ENCODE peak calls at places on chromosome 19, in eight cellular contexts. X is right lobe of liver, T is AG09319, U is GM23338, M is GM13977, Z is Peyer's patch, W is psoas muscle, S is BE2C. C is an unnamed sample.

GRCh38 chr19:20318616-20319015 is 151.6 kb downstream of the ZNF486 start:
- DNase-seq in X (no peak), T (no peak), U (no peak), M (no peak), Z (no peak), W (no peak), S (no peak), C (no peak)

GRCh38 chr19:48400018-48400742 is 6.7 kb downstream of the GRIN2D start:
- DNase-seq in X (no peak), T (no peak), U (peak), M (peak), Z (peak), W (peak), S (peak), C (peak)

GRCh38 chr19:43748685-43749084 is 6.1 kb downstream of the SMG9 start:
- DNase-seq in X (no peak), T (no peak), U (no peak), M (no peak), Z (no peak), W (no peak), S (no peak), C (no peak)

GRCh38 chr19:4916292-4917082 is 7.2 kb downstream of the UHRF1 start:
- DNase-seq in X (no peak), T (no peak), U (no peak), M (peak), Z (peak), W (no peak), S (no peak), C (no peak)

GRCh38 chr19:7534531-7534980 is 961 bp upstream of the PNPLA6 start:
- DNase-seq in X (peak), T (peak), U (peak), M (peak), Z (peak), W (peak), S (peak), C (peak)

GRCh38 chr19:30227661-30228112 is 144.5 kb upstream of the ZNF536 start:
- DNase-seq in X (peak), T (no peak), U (peak), M (peak), Z (peak), W (peak), S (peak), C (peak)

GRCh38 chr19:23718802-23719201 is 31.8 kb upstream of the ZNF675 start:
- DNase-seq in X (no peak), T (no peak), U (peak), M (no peak), Z (no peak), W (no peak), S (no peak), C (no peak)

GRCh38 chr19:4088975-4089374 is 22.3 kb upstream of the ZBTB7A start:
- DNase-seq in X (no peak), T (no peak), U (no peak), M (peak), Z (peak), W (no peak), S (no peak), C (no peak)

GRCh38 chr19:1363599-1363998 is 20.1 kb upstream of the NDUFS7 start:
- DNase-seq in X (no peak), T (no peak), U (no peak), M (peak), Z (peak), W (no peak), S (no peak), C (no peak)

GRCh38 chr19:45469835-45470146 is 2.0 kb downstream of the FOSB start:
- DNase-seq in X (no peak), T (no peak), U (peak), M (peak), Z (peak), W (no peak), S (peak), C (no peak)

GRCh38 chr19:4624733-4625362 is 14.5 kb upstream of the TNFAIP8L1 start:
- DNase-seq in X (no peak), T (no peak), U (peak), M (no peak), Z (no peak), W (no peak), S (peak), C (no peak)

GRCh38 chr19:4896372-4896771 is 6.3 kb downstream of the ARRDC5 start:
- DNase-seq in X (no peak), T (no peak), U (no peak), M (no peak), Z (no peak), W (peak), S (no peak), C (no peak)

GRCh38 chr19:48329167-48329891 is 4.0 kb downstream of the EMP3 start:
- DNase-seq in X (no peak), T (no peak), U (peak), M (no peak), Z (peak), W (no peak), S (no peak), C (no peak)

GRCh38 chr19:44857837-44858236 is 11.7 kb downstream of the NECTIN2 start:
- DNase-seq in X (peak), T (no peak), U (no peak), M (no peak), Z (no peak), W (no peak), S (no peak), C (no peak)

GRCh38 chr19:17687141-17687856 is 855 bp downstream of the UNC13A start:
- DNase-seq in X (no peak), T (no peak), U (peak), M (no peak), Z (no peak), W (no peak), S (no peak), C (no peak)

GRCh38 chr19:2602391-2603181 is 99.9 kb downstream of the GNG7 start:
- DNase-seq in X (peak), T (peak), U (peak), M (no peak), Z (peak), W (peak), S (peak), C (no peak)
- TF ChIP-seq CTCF in X (no peak), T (no peak), U (no peak), M (no peak), Z (no peak), W (no peak), S (no peak), C (no peak)

DNA sequence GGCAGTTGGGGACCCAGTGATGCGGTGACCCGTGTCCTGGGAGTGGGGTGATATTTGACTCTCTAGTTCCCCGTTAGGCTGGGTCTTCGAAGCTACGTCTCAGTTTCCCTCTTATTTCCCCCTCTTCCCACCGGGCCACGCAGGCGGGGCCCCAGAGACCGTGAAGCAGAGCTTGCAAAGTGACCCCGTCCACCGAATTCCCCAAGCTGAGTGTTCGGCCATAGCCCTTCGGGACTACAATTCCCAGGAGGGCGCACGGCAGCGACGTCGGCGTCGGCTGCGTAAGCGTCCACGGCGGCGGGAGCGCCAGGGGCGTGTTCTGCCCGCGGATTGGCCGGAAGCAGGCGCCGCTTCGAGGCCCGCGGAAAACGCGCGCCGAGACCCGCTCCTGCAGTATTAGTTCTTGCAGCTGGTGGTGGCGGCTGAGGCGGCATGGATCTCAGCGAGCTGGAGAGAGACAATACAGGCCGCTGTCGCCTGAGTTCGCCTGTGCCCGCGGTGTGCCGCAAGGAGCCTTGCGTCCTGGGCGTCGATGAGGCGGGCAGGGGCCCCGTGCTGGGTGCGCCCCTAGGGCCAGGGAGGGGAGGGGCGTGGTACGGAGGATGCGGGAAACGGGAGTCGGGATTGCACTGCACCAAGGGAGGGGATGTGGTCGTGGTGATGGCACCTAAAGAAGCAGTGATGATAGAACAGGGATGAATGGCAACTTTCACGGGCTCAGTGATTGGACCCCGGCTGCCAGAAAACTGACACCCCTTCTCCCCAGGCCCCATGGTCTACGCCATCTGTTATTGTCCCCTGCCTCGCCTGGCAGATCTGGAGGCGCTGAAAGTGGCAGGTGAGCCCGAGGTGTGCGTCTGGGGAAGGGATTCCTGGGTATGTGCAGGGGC is at the start of gene RNASEH2A:
- DNase-seq in X (peak), T (peak), U (peak), M (peak), Z (peak), W (peak), S (peak), C (peak)
- TF ChIP-seq CTCF in X (no peak), T (no peak), U (no peak), M (no peak), Z (peak), W (no peak), S (no peak), C (no peak)

DNA sequence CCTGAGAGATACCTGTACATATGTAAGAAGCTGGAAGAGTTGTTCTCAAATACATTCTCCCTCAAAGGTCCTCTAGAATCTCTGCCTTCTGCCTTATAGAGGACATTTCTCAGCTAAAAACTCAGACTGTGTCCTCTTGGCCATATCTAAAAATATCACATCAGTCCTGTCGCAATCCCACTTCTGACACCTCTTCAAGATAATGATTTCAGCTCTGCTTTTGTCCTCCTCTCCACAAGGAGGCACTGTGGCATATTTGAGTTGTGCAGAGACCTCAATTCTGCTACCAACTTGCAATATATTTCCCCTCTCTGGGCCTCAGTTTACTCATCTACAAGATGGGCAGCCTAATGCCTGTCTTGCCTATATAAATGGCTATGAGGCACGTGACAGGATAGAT is 16.6 kb downstream of the ADAMTS10 start:
- DNase-seq in X (no peak), T (no peak), U (no peak), M (no peak), Z (no peak), W (no peak), S (no peak), C (no peak)
- TF ChIP-seq CTCF in X (peak), T (peak), U (peak), M (no peak), Z (no peak), W (no peak), S (peak), C (peak)

GRCh38 chr19:13102666-13103584 is at the start of gene LYL1:
- DNase-seq in X (peak), T (no peak), U (peak), M (peak), Z (peak), W (peak), S (peak), C (peak)
- TF ChIP-seq CTCF in X (no peak), T (no peak), U (no peak), M (no peak), Z (no peak), W (no peak), S (no peak), C (no peak)

GRCh38 chr19:57558525-57558924 is 1.1 kb downstream of the ZNF550 start:
- DNase-seq in X (no peak), T (no peak), U (peak), M (no peak), Z (no peak), W (no peak), S (no peak), C (no peak)
- TF ChIP-seq CTCF in X (no peak), T (no peak), U (peak), M (peak), Z (no peak), W (no peak), S (no peak), C (no peak)